ENCODE peak calls at places on chromosomes 3 and 15, in nine cellular contexts. F is fibroblast of pulmonary artery; D is epithelial cell of esophagus; I is HCT116; T is activated B cell treated with CpG ODN at 0.5 μM for 24 hours; K is body of pancreas; S is CD4-positive, alpha-beta T cell; R is BE2C; N is WTC11. Z is an unnamed sample.

GRCh38 chr15:39685999-39686613 is 96.5 kb downstream of the FSIP1 start:
- DNase-seq in F (peak), D (peak), I (peak), T (no peak), K (peak), S (no peak), R (peak), N (peak), Z (peak)

GRCh38 chr15:61639491-61639890 is 410.4 kb upstream of the RORA start:
- DNase-seq in F (no peak), D (peak), I (no peak), T (no peak), K (no peak), S (no peak), R (no peak), N (no peak), Z (no peak)

GRCh38 chr15:63783441-63783840 is 50.3 kb downstream of the HERC1 start:
- DNase-seq in F (no peak), D (no peak), I (no peak), T (no peak), K (no peak), S (no peak), R (no peak), N (no peak), Z (no peak)

GRCh38 chr3:189566550-189566949 is 64.6 kb upstream of the TP63 start:
- DNase-seq in F (no peak), D (peak), I (no peak), T (no peak), K (no peak), S (no peak), R (no peak), N (no peak), Z (no peak)

GRCh38 chr15:78944669-78945407 is at the start of gene CTSH:
- DNase-seq in F (peak), D (peak), I (no peak), T (peak), K (peak), S (peak), R (peak), N (peak), Z (peak)

GRCh38 chr3:47283193-47283537 is 421 bp downstream of the KLHL18 start:
- DNase-seq in F (no peak), D (peak), I (no peak), T (no peak), K (no peak), S (peak), R (no peak), N (no peak), Z (peak)

GRCh38 chr15:73397461-73397860 is 28.7 kb upstream of the HCN4 start:
- DNase-seq in F (no peak), D (no peak), I (no peak), T (no peak), K (no peak), S (no peak), R (no peak), N (no peak), Z (no peak)

GRCh38 chr3:169594402-169594801 is 69.1 kb downstream of the MECOM start:
- DNase-seq in F (no peak), D (no peak), I (no peak), T (no peak), K (no peak), S (no peak), R (no peak), N (no peak), Z (no peak)

GRCh38 chr15:81279621-81280051 is 44.3 kb downstream of the STARD5 start:
- DNase-seq in F (peak), D (no peak), I (no peak), T (no peak), K (no peak), S (no peak), R (no peak), N (no peak), Z (no peak)

GRCh38 chr3:67375961-67376360 is 278.5 kb downstream of the SUCLG2 start:
- DNase-seq in F (no peak), D (no peak), I (no peak), T (no peak), K (no peak), S (no peak), R (no peak), N (no peak), Z (no peak)

GRCh38 chr15:63843901-63844317 is 10.2 kb upstream of the HERC1 start:
- DNase-seq in F (peak), D (peak), I (no peak), T (no peak), K (no peak), S (no peak), R (no peak), N (no peak), Z (no peak)

GRCh38 chr15:30924353-30924752 is 20.6 kb downstream of the FAN1 start:
- DNase-seq in F (peak), D (no peak), I (no peak), T (no peak), K (no peak), S (no peak), R (no peak), N (no peak), Z (no peak)

GRCh38 chr15:48010321-48010720 is 110.5 kb upstream of the SLC24A5 start:
- DNase-seq in F (no peak), D (no peak), I (no peak), T (no peak), K (no peak), S (no peak), R (no peak), N (no peak), Z (no peak)

GRCh38 chr3:151101270-151101954 is 15.9 kb downstream of the MED12L start:
- DNase-seq in F (no peak), D (no peak), I (no peak), T (no peak), K (no peak), S (no peak), R (peak), N (no peak), Z (no peak)

GRCh38 chr3:154247806-154248480 is 76.3 kb downstream of the DHX36 start:
- DNase-seq in F (no peak), D (no peak), I (no peak), T (no peak), K (peak), S (no peak), R (no peak), N (no peak), Z (peak)

GRCh38 chr3:195543642-195544536 is 764 bp upstream of the PPP1R2 start:
- DNase-seq in F (no peak), D (no peak), I (no peak), T (peak), K (no peak), S (no peak), R (peak), N (peak), Z (no peak)

GRCh38 chr3:107143206-107143605 is 234.0 kb upstream of the CCDC54 start:
- DNase-seq in F (no peak), D (no peak), I (no peak), T (no peak), K (no peak), S (no peak), R (no peak), N (no peak), Z (no peak)

GRCh38 chr3:184241447-184242296 is 7.1 kb downstream of the ALG3 start:
- DNase-seq in F (peak), D (peak), I (no peak), T (no peak), K (peak), S (no peak), R (peak), N (peak), Z (peak)

GRCh38 chr15:55993804-55994539 is 560 bp upstream of the NEDD4 start:
- DNase-seq in F (peak), D (peak), I (peak), T (no peak), K (no peak), S (no peak), R (no peak), N (peak), Z (no peak)

GRCh38 chr3:29412117-29412516 is 131.2 kb downstream of the RBMS3 start:
- DNase-seq in F (no peak), D (no peak), I (no peak), T (no peak), K (no peak), S (no peak), R (no peak), N (no peak), Z (no peak)

GRCh38 chr3:124671123-124671522 is 59.1 kb upstream of the UMPS start:
- DNase-seq in F (no peak), D (no peak), I (no peak), T (no peak), K (no peak), S (peak), R (no peak), N (no peak), Z (no peak)

GRCh38 chr3:52055537-52056351 is 627 bp downstream of the DUSP7 start:
- DNase-seq in F (peak), D (peak), I (no peak), T (peak), K (peak), S (peak), R (peak), N (peak), Z (peak)

GRCh38 chr3:23701711-23702110 is 104.0 kb upstream of the UBE2E1 start:
- DNase-seq in F (no peak), D (no peak), I (no peak), T (no peak), K (no peak), S (no peak), R (no peak), N (no peak), Z (no peak)

GRCh38 chr15:66105286-66105984 is 148.1 kb downstream of the MEGF11 start:
- DNase-seq in F (no peak), D (no peak), I (no peak), T (no peak), K (peak), S (no peak), R (no peak), N (no peak), Z (no peak)

GRCh38 chr3:179460260-179460659 is 9.0 kb upstream of the GNB4 start:
- DNase-seq in F (no peak), D (no peak), I (no peak), T (no peak), K (no peak), S (no peak), R (no peak), N (no peak), Z (no peak)

GRCh38 chr15:29435811-29436210 is 166.2 kb upstream of the NSMCE3 start:
- DNase-seq in F (no peak), D (peak), I (no peak), T (no peak), K (no peak), S (no peak), R (no peak), N (no peak), Z (no peak)

GRCh38 chr3:10777627-10778026 is 38.4 kb upstream of the SLC6A11 start:
- DNase-seq in F (no peak), D (no peak), I (no peak), T (no peak), K (no peak), S (no peak), R (no peak), N (no peak), Z (no peak)

GRCh38 chr3:181985386-181985785 is 273.7 kb downstream of the SOX2 start:
- DNase-seq in F (no peak), D (no peak), I (no peak), T (no peak), K (no peak), S (no peak), R (no peak), N (no peak), Z (no peak)

DNA sequence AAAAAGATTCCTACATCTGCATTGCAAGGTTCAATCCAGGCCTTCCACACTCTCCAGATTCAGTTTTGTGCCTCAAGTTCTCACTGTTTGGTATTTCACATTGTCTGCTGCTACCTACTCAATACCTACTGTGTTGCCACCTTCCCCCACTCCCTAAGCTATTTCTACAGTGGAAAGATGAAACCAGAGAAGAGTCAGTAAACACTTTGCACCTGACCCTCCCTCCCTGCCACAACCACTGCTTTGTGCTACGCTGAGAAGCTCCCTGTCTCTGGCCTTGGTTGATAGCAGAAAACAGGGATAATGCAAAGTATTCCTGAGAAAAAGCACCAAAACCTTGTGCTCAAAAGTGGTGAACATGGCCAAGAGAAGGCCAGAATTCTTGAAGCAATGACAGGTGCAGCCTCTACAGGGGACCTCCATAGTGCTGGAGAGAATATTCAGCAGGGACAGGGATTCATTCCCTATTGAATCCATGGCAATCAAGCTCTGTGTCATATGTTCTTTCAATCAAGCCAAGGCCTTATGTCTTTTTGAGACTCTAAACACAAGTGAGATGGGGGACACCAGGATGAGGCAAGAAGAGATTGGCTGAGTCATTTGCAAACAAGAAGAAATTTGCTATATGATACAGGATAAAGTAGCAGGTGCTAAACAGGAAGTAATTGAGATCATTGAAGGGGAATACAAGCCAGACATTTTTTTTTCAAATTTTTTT is 83.5 kb upstream of the LIPC start:
- DNase-seq in F (no peak), D (no peak), I (no peak), T (no peak), K (no peak), S (no peak), R (no peak), N (no peak), Z (no peak)
- TF ChIP-seq CTCF in F (no peak), D (no peak), I (no peak), T (no peak), K (no peak), S (no peak), R (no peak), N (no peak), Z (no peak)

GRCh38 chr3:133277813-133278212 is 122.0 kb upstream of the BFSP2 start:
- DNase-seq in F (peak), D (peak), I (no peak), T (no peak), K (no peak), S (no peak), R (no peak), N (no peak), Z (no peak)

GRCh38 chr3:133273346-133273745 is 126.5 kb upstream of the BFSP2 start:
- DNase-seq in F (no peak), D (no peak), I (no peak), T (no peak), K (no peak), S (no peak), R (no peak), N (no peak), Z (no peak)

GRCh38 chr3:133276594-133276993 is 123.3 kb upstream of the BFSP2 start:
- DNase-seq in F (no peak), D (no peak), I (no peak), T (no peak), K (no peak), S (no peak), R (no peak), N (no peak), Z (no peak)

GRCh38 chr3:133271491-133271890 is 128.4 kb upstream of the BFSP2 start:
- DNase-seq in F (no peak), D (peak), I (no peak), T (no peak), K (no peak), S (no peak), R (no peak), N (no peak), Z (no peak)

GRCh38 chr3:133274477-133274876 is 125.4 kb upstream of the BFSP2 start:
- DNase-seq in F (no peak), D (no peak), I (no peak), T (no peak), K (no peak), S (no peak), R (no peak), N (no peak), Z (no peak)
- TF ChIP-seq CTCF in F (no peak), D (peak), I (no peak), T (no peak), K (no peak), S (no peak), R (peak), N (no peak), Z (no peak)

DNA sequence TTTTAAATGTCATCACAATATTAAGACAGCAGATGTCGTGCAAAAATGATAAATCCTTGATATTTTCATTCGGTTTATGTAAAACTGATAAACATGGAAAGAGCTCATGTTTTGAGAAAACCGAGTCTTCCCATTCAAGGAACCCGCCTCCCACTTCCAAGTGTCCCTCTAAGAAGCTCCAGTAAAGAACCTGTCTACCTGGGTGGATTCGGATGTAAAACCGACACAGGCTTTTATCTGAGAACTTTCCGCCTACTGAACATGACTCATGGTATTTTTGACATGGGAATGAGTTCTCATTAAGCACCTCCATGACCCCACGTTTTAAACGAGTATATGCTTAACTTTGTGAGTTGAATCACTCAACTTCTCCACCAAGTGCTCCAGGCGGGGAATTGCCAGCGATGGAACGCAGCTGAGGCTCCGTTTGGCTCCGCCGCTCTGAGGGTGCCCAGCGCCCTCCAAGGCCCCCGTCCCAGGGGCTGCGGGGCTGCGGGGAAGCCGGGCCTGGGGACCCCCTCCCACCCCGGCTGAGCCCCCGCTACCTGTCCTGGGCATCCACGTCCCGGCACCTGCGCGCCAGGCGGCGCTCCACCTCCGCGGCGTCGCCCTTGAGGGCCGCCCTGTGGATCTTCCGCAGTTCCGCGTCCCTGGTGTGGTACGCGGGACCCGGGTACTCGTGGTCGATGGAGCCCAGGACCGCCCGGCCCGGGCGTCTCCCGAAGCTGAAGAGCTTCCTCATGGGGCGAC is 119.9 kb downstream of the LMLN start:
- DNase-seq in F (peak), D (peak), I (peak), T (no peak), K (no peak), S (peak), R (peak), N (peak), Z (peak)
- TF ChIP-seq CTCF in F (peak), D (no peak), I (peak), T (no peak), K (no peak), S (no peak), R (no peak), N (no peak), Z (no peak)

GRCh38 chr3:194485876-194486539 is 794 bp downstream of the ATP13A3 start:
- DNase-seq in F (peak), D (peak), I (no peak), T (peak), K (peak), S (peak), R (peak), N (peak), Z (peak)
- TF ChIP-seq CTCF in F (no peak), D (no peak), I (no peak), T (no peak), K (peak), S (no peak), R (no peak), N (no peak), Z (no peak)

GRCh38 chr3:43503067-43503728 is 118.6 kb downstream of the ANO10 start:
- DNase-seq in F (peak), D (peak), I (peak), T (no peak), K (no peak), S (no peak), R (no peak), N (no peak), Z (no peak)
- TF ChIP-seq CTCF in F (peak), D (peak), I (peak), T (no peak), K (peak), S (peak), R (peak), N (peak), Z (no peak)

GRCh38 chr3:9399746-9400145 is 2.3 kb downstream of the SETD5 start:
- DNase-seq in F (peak), D (peak), I (peak), T (no peak), K (peak), S (no peak), R (peak), N (peak), Z (peak)
- TF ChIP-seq CTCF in F (no peak), D (no peak), I (no peak), T (no peak), K (no peak), S (no peak), R (no peak), N (no peak), Z (no peak)

GRCh38 chr3:42735609-42736008 is 33.0 kb upstream of the HHATL start:
- DNase-seq in F (no peak), D (no peak), I (no peak), T (no peak), K (no peak), S (no peak), R (no peak), N (no peak), Z (no peak)
- TF ChIP-seq CTCF in F (no peak), D (no peak), I (no peak), T (no peak), K (no peak), S (no peak), R (no peak), N (no peak), Z (no peak)

DNA sequence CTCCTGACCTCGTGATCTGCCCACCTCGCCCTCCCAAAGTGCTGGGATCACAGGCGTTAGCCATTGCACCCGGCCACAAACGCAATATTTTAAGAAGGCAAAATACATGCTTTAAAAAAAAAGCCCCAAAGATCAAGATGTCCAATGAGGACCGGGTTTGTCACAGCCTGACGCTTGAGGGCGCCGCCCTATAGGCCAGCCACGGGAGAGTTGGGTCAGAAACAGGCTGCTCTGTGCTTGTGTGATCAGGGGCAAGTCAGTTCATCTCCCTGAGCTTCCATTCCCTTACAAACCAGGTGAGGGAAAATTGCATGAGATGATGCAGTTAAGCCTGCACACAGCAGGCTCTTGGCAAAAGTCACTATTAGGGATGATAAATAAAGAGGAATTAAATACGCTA is 23.9 kb downstream of the FAM174B start:
- DNase-seq in F (no peak), D (no peak), I (peak), T (no peak), K (peak), S (no peak), R (no peak), N (no peak), Z (no peak)
- TF ChIP-seq CTCF in F (no peak), D (no peak), I (no peak), T (no peak), K (no peak), S (no peak), R (peak), N (no peak), Z (no peak)

DNA sequence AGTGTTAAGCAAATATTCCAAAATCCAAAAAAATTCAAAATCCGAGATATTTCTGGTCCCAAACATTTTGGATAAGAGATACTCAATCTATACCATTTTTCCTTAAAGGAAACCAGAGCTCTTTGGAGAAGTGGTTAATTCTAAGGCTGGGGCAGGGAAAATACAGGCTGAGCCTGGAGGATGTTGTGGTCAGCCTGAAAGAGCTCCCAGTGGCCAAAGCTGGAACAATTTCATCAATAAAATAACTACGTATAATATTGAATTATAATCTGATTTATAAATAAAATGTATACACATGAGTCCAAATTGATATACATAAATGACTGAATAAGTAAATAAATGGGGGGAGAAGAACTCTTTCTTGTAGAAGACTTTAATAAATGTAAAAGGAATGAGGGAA is 24.6 kb downstream of the PPARG start:
- DNase-seq in F (no peak), D (no peak), I (no peak), T (no peak), K (no peak), S (no peak), R (no peak), N (no peak), Z (no peak)
- TF ChIP-seq CTCF in F (no peak), D (no peak), I (no peak), T (no peak), K (no peak), S (no peak), R (no peak), N (no peak), Z (no peak)